ENCODE peak calls at places on chromosomes 11 and 22, in nine cellular contexts. One of them, this sample, is unnamed.

GRCh38 chr11:62553839-62554361 is 7.3 kb upstream of the AHNAK start:
- DNase-seq in activated naive CD4-positive, alpha-beta T cell: no peak
- DNase-seq in COR-L47: no peak
- DNase-seq in activated T-cell treated with anti-CD3 and anti-CD28 coated beads for 48 hours: no peak
- DNase-seq in HTR-8/SVneo: no peak
- DNase-seq in HS-5: peak; percentile 95
- DNase-seq in mammary epithelial cell: peak; percentile 88
- DNase-seq in effector memory CD4-positive, alpha-beta T cell: no peak
- DNase-seq in cardiac fibroblast: no peak
- DNase-seq in this sample: no peak

GRCh38 chr11:87352759-87353707 is 315.3 kb downstream of the TMEM135 start:
- DNase-seq in activated naive CD4-positive, alpha-beta T cell: peak; percentile 82
- DNase-seq in effector memory CD4-positive, alpha-beta T cell: peak; percentile 41
- DNase-seq in mammary epithelial cell: peak; percentile 78
- DNase-seq in cardiac fibroblast: peak; percentile 78
- DNase-seq in COR-L47: peak; percentile 80
- DNase-seq in HS-5: peak; percentile 82
- DNase-seq in activated T-cell treated with anti-CD3 and anti-CD28 coated beads for 48 hours: peak; percentile 84
- DNase-seq in HTR-8/SVneo: peak; percentile 86
- DNase-seq in this sample: peak; percentile 89

GRCh38 chr11:71326328-71326940 is 74.1 kb upstream of the SHANK2 start:
- DNase-seq in cardiac fibroblast: no peak
- DNase-seq in activated naive CD4-positive, alpha-beta T cell: no peak
- DNase-seq in HTR-8/SVneo: no peak
- DNase-seq in mammary epithelial cell: no peak
- DNase-seq in HS-5: no peak
- DNase-seq in activated T-cell treated with anti-CD3 and anti-CD28 coated beads for 48 hours: no peak
- DNase-seq in effector memory CD4-positive, alpha-beta T cell: no peak
- DNase-seq in COR-L47: no peak
- DNase-seq in this sample: no peak

GRCh38 chr11:71251159-71251721 is 1.1 kb downstream of the SHANK2 start:
- DNase-seq in effector memory CD4-positive, alpha-beta T cell: no peak
- DNase-seq in HTR-8/SVneo: no peak
- DNase-seq in cardiac fibroblast: peak; percentile 19
- DNase-seq in HS-5: no peak
- DNase-seq in COR-L47: no peak
- DNase-seq in activated naive CD4-positive, alpha-beta T cell: no peak
- DNase-seq in activated T-cell treated with anti-CD3 and anti-CD28 coated beads for 48 hours: no peak
- DNase-seq in mammary epithelial cell: no peak
- DNase-seq in this sample: no peak

GRCh38 chr22:31923166-31923565 is 21.2 kb upstream of the YWHAH start:
- DNase-seq in activated naive CD4-positive, alpha-beta T cell: no peak
- DNase-seq in cardiac fibroblast: peak; percentile 24
- DNase-seq in COR-L47: no peak
- DNase-seq in effector memory CD4-positive, alpha-beta T cell: no peak
- DNase-seq in HTR-8/SVneo: no peak
- DNase-seq in mammary epithelial cell: no peak
- DNase-seq in HS-5: no peak
- DNase-seq in activated T-cell treated with anti-CD3 and anti-CD28 coated beads for 48 hours: no peak
- DNase-seq in this sample: peak; percentile 47

GRCh38 chr11:47441421-47441820 is 7.5 kb downstream of the RAPSN start:
- DNase-seq in cardiac fibroblast: no peak
- DNase-seq in activated T-cell treated with anti-CD3 and anti-CD28 coated beads for 48 hours: no peak
- DNase-seq in HS-5: no peak
- DNase-seq in COR-L47: no peak
- DNase-seq in HTR-8/SVneo: no peak
- DNase-seq in mammary epithelial cell: no peak
- DNase-seq in effector memory CD4-positive, alpha-beta T cell: no peak
- DNase-seq in activated naive CD4-positive, alpha-beta T cell: no peak
- DNase-seq in this sample: no peak

GRCh38 chr11:47236482-47236881 is 12.1 kb downstream of the ACP2 start:
- DNase-seq in mammary epithelial cell: no peak
- DNase-seq in effector memory CD4-positive, alpha-beta T cell: no peak
- DNase-seq in cardiac fibroblast: peak; percentile 21
- DNase-seq in activated T-cell treated with anti-CD3 and anti-CD28 coated beads for 48 hours: no peak
- DNase-seq in COR-L47: no peak
- DNase-seq in HS-5: peak; percentile 60
- DNase-seq in HTR-8/SVneo: no peak
- DNase-seq in activated naive CD4-positive, alpha-beta T cell: no peak
- DNase-seq in this sample: peak; percentile 43

GRCh38 chr11:112834277-112834755 is 126.9 kb upstream of the NCAM1 start:
- DNase-seq in HS-5: no peak
- DNase-seq in COR-L47: peak; percentile 89
- DNase-seq in activated naive CD4-positive, alpha-beta T cell: no peak
- DNase-seq in activated T-cell treated with anti-CD3 and anti-CD28 coated beads for 48 hours: no peak
- DNase-seq in cardiac fibroblast: no peak
- DNase-seq in effector memory CD4-positive, alpha-beta T cell: no peak
- DNase-seq in mammary epithelial cell: no peak
- DNase-seq in HTR-8/SVneo: no peak
- DNase-seq in this sample: no peak

GRCh38 chr11:101323997-101324396 is 194.4 kb upstream of the PGR start:
- DNase-seq in HTR-8/SVneo: no peak
- DNase-seq in COR-L47: no peak
- DNase-seq in mammary epithelial cell: peak; percentile 5
- DNase-seq in activated T-cell treated with anti-CD3 and anti-CD28 coated beads for 48 hours: no peak
- DNase-seq in effector memory CD4-positive, alpha-beta T cell: no peak
- DNase-seq in HS-5: no peak
- DNase-seq in activated naive CD4-positive, alpha-beta T cell: no peak
- DNase-seq in cardiac fibroblast: peak; percentile 3
- DNase-seq in this sample: no peak

GRCh38 chr11:12058425-12059115 is 50.1 kb upstream of the DKK3 start:
- DNase-seq in HS-5: no peak
- DNase-seq in COR-L47: no peak
- DNase-seq in activated naive CD4-positive, alpha-beta T cell: no peak
- DNase-seq in effector memory CD4-positive, alpha-beta T cell: no peak
- DNase-seq in mammary epithelial cell: no peak
- DNase-seq in activated T-cell treated with anti-CD3 and anti-CD28 coated beads for 48 hours: no peak
- DNase-seq in HTR-8/SVneo: no peak
- DNase-seq in cardiac fibroblast: no peak
- DNase-seq in this sample: no peak

GRCh38 chr11:67045314-67045713 is 11.3 kb upstream of the RHOD start:
- DNase-seq in effector memory CD4-positive, alpha-beta T cell: no peak
- DNase-seq in HTR-8/SVneo: no peak
- DNase-seq in cardiac fibroblast: peak; percentile 76
- DNase-seq in COR-L47: no peak
- DNase-seq in mammary epithelial cell: peak; percentile 89
- DNase-seq in activated T-cell treated with anti-CD3 and anti-CD28 coated beads for 48 hours: no peak
- DNase-seq in HS-5: no peak
- DNase-seq in activated naive CD4-positive, alpha-beta T cell: no peak
- DNase-seq in this sample: no peak